ENCODE peak calls at places on chromosomes 1 and 21, in nine cellular contexts. F is ovary; V is HCT116; Y is prostate gland; G is psoas muscle; Z is adrenal gland; N is stomach; T is CD8-positive, alpha-beta T cell; I is H1. J is an unnamed sample.

GRCh38 chr1:248812736-248813425 is 12.8 kb downstream of the SH3BP5L start:
- DNase-seq in F (no peak), V (no peak), Y (no peak), G (no peak), Z (no peak), N (no peak), T (no peak), I (no peak), J (no peak)

GRCh38 chr1:151346769-151347522 is at the start of gene RFX5:
- DNase-seq in F (peak), V (peak), Y (peak), G (peak), Z (peak), N (peak), T (peak), I (peak), J (peak)

GRCh38 chr21:46636181-46636512 is 673 bp downstream of the PRMT2 start:
- DNase-seq in F (no peak), V (no peak), Y (no peak), G (no peak), Z (no peak), N (no peak), T (no peak), I (no peak), J (no peak)

GRCh38 chr1:230976825-230977747 is 1.6 kb downstream of the TTC13 start:
- DNase-seq in F (no peak), V (no peak), Y (no peak), G (no peak), Z (no peak), N (no peak), T (peak), I (no peak), J (no peak)

GRCh38 chr1:147757015-147757990 is 3.1 kb downstream of the GJA5 start:
- DNase-seq in F (no peak), V (no peak), Y (peak), G (no peak), Z (no peak), N (peak), T (no peak), I (no peak), J (no peak)

GRCh38 chr1:77605246-77606026 is 77.0 kb downstream of the ZZZ3 start:
- DNase-seq in F (peak), V (no peak), Y (no peak), G (peak), Z (peak), N (peak), T (no peak), I (no peak), J (no peak)

GRCh38 chr1:245599413-245600174 is 444.8 kb downstream of the KIF26B start:
- DNase-seq in F (no peak), V (no peak), Y (no peak), G (peak), Z (no peak), N (no peak), T (no peak), I (no peak), J (peak)

GRCh38 chr21:39863111-39863510 is 4.1 kb upstream of the PCP4 start:
- DNase-seq in F (no peak), V (no peak), Y (no peak), G (no peak), Z (no peak), N (peak), T (no peak), I (no peak), J (no peak)

GRCh38 chr1:193462629-193463320 is 276.4 kb upstream of the B3GALT2 start:
- DNase-seq in F (no peak), V (no peak), Y (no peak), G (no peak), Z (no peak), N (no peak), T (no peak), I (no peak), J (no peak)

GRCh38 chr1:67347688-67348472 is 40.2 kb downstream of the IL12RB2 start:
- DNase-seq in F (peak), V (peak), Y (peak), G (no peak), Z (peak), N (peak), T (no peak), I (peak), J (no peak)

GRCh38 chr1:40248429-40248828 is 692 bp downstream of the TMCO2 start:
- DNase-seq in F (no peak), V (no peak), Y (no peak), G (no peak), Z (no peak), N (no peak), T (no peak), I (no peak), J (no peak)

GRCh38 chr1:230067441-230067870 is 418 bp downstream of the GALNT2 start:
- DNase-seq in F (peak), V (no peak), Y (peak), G (peak), Z (peak), N (no peak), T (no peak), I (no peak), J (no peak)

GRCh38 chr21:39511102-39511501 is 59.3 kb downstream of the SH3BGR start:
- DNase-seq in F (no peak), V (no peak), Y (no peak), G (no peak), Z (no peak), N (no peak), T (no peak), I (no peak), J (no peak)

GRCh38 chr1:161726631-161727342 is 5.4 kb downstream of the FCRLB start:
- DNase-seq in F (peak), V (peak), Y (peak), G (peak), Z (peak), N (peak), T (peak), I (no peak), J (peak)

GRCh38 chr21:42125571-42126544 is 54.7 kb downstream of the UMODL1 start:
- DNase-seq in F (no peak), V (no peak), Y (no peak), G (no peak), Z (no peak), N (no peak), T (no peak), I (no peak), J (no peak)

GRCh38 chr1:203644661-203645510 is 18.3 kb downstream of the ATP2B4 start:
- DNase-seq in F (no peak), V (no peak), Y (no peak), G (no peak), Z (no peak), N (no peak), T (no peak), I (no peak), J (no peak)

GRCh38 chr1:45230537-45230936 is 24.1 kb upstream of the ZSWIM5 start:
- DNase-seq in F (no peak), V (no peak), Y (peak), G (no peak), Z (no peak), N (peak), T (no peak), I (no peak), J (no peak)

GRCh38 chr1:192580351-192580962 is 4.9 kb downstream of the RGS1 start:
- DNase-seq in F (no peak), V (peak), Y (peak), G (no peak), Z (peak), N (no peak), T (peak), I (no peak), J (no peak)

GRCh38 chr1:153598309-153599172 is 14.4 kb downstream of the S100A16 start:
- DNase-seq in F (no peak), V (no peak), Y (no peak), G (no peak), Z (no peak), N (no peak), T (no peak), I (peak), J (no peak)

GRCh38 chr1:234535208-234535607 is 56.2 kb upstream of the TARBP1 start:
- DNase-seq in F (no peak), V (no peak), Y (no peak), G (no peak), Z (no peak), N (no peak), T (no peak), I (no peak), J (no peak)

GRCh38 chr1:241610056-241610815 is 29.9 kb downstream of the CHML start:
- DNase-seq in F (no peak), V (no peak), Y (peak), G (no peak), Z (no peak), N (peak), T (no peak), I (no peak), J (no peak)

GRCh38 chr1:39620659-39621165 is 18.7 kb downstream of the HEYL start:
- DNase-seq in F (no peak), V (no peak), Y (no peak), G (no peak), Z (no peak), N (no peak), T (no peak), I (no peak), J (no peak)

GRCh38 chr1:6947952-6948351 is 162.7 kb downstream of the CAMTA1 start:
- DNase-seq in F (no peak), V (no peak), Y (no peak), G (no peak), Z (no peak), N (no peak), T (no peak), I (no peak), J (no peak)

DNA sequence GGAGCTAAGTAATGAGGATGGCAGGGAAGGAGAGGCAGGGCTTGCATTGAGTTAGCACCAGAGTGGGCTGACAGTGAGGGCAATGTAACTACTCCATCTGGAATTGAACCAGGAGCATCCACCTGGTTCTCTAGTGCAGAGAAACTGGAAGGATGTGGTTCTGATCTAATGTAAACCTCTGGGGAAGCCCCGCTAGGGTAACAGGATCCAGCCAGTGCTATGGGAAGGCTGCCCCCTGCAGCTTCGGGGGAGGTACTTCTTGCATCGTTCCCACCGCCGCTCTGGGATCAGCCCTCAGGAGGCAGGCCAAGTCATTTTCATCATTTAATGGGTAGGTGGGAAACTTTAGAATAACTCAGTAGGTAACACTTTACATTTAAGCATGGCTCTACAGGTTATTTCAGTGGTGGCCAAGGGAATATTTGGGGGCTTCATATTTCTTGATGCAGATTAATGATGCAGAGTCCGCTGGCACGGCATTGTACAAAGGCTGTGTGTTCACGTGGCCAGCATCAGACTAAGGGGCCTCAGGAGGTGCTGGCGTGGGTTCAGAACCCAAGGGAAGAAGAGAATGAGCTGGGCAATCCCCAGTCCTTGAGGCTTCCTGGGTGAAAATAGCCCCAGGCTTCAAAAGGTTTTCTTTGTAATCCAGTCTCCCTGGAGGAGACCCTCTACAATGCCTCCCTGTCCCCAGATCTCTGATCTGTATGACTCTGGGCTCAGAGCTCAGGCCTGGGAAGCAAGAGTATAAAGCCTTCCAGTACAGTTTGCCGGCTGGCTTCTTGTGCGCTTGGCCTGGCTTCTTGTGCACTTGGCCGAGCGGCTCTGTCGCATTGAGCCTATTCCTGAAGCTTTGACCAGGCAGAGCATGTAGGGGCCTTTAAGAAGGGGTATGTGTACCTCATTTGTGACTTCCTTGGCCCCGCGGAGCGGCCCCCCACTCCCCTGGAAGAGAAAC is 26.4 kb upstream of the KAZN start:
- DNase-seq in F (no peak), V (no peak), Y (no peak), G (no peak), Z (no peak), N (no peak), T (no peak), I (no peak), J (no peak)
- TF ChIP-seq CTCF in F (no peak), V (peak), Y (no peak), G (no peak), Z (no peak), N (no peak), T (no peak), I (peak), J (no peak)

DNA sequence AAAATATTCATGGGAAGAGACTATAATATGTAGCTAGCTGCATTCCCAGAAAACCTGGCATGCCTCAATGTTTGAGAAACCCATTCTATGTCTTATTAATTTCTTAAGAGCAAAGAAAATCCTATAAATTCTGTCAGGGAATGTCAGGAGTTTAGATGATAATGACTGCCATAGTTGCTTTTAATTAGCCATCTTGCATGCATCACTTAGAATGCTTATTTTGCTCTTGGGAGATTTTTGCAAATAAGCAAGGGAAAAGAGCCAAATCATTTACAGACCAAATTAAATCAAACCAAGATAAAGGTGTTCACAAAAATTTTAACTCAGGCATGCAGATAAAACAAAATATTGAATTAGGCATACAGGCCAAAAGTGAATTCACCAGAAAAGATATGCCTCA is 152.8 kb downstream of the FASLG start:
- DNase-seq in F (no peak), V (no peak), Y (no peak), G (no peak), Z (no peak), N (no peak), T (no peak), I (no peak), J (no peak)
- H3K4me3 ChIP-seq in F (no peak), V (no peak), Y (no peak), G (no peak), Z (no peak), N (no peak), T (no peak), I (no peak), J (no peak)

DNA sequence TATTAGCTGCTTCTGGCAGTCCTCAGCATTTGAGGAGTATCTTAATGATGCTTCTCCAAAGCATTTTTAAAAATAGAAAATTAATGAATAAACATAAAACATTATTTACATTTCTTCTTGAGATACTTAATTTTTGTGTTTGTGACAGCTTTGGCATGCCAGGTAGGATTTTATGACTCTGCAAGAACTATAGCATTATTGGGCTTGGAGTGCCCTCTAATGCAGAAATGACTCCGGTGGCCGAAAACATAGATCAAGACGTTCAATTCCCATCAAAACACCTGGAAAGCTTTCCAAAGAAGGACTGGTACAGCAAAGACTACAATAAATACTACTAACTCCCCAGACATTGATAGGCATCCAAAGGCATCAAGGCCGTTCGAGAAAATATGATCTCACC is 366.4 kb upstream of the CXADR start:
- DNase-seq in F (no peak), V (no peak), Y (no peak), G (no peak), Z (no peak), N (no peak), T (no peak), I (no peak), J (no peak)
- TF ChIP-seq CTCF in F (no peak), V (no peak), Y (no peak), G (no peak), Z (no peak), N (no peak), T (no peak), I (no peak), J (no peak)

GRCh38 chr1:190479028-190479427 is 1.4 kb upstream of the BRINP3 start:
- DNase-seq in F (no peak), V (peak), Y (no peak), G (no peak), Z (no peak), N (no peak), T (no peak), I (no peak), J (no peak)
- H3K4me3 ChIP-seq in F (peak), V (peak), Y (peak), G (peak), Z (no peak), N (peak), T (no peak), I (peak), J (peak)

GRCh38 chr1:183885142-183885735 is 80.3 kb downstream of the RGL1 start:
- DNase-seq in F (no peak), V (no peak), Y (no peak), G (no peak), Z (no peak), N (no peak), T (no peak), I (no peak), J (no peak)
- TF ChIP-seq CTCF in F (no peak), V (no peak), Y (no peak), G (no peak), Z (no peak), N (no peak), T (no peak), I (no peak), J (no peak)

DNA sequence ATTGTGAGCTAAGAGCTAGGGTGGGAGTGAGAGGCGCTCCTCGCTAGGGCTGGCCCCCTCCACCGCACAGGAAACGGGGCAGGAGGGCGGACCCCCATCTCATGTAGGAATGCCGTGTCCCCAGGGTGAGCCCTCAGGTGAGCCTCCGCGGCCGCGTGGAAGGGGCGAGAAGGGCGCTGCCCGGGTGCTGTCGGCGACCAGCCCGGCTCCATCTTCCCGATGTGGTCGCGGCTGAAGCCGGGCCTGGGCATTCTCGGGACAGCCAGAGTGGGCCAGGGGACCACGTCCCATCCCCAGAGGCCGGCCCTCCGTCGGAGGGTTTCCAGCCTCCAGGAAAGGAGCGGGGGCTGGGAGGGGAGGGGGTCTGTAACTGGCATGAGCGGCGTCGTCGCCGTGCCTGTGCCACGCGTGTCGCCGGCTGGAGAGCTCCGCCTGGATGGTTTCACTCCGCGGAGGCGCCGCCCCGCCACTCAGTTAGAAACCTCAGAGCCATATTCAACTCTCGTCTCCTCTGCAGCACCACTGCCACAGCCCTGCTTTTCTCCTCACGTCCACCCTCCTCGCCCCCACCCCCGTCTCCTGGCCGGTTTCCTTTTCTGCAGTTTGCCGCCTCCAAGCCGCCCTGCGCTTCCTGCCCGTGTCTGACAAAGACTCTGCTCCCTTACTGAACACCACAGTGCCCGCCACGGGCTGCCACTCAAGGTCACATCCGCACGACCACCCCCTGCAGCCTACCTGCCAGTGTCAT is at the start of gene TMEM269:
- DNase-seq in F (no peak), V (no peak), Y (no peak), G (no peak), Z (peak), N (peak), T (peak), I (no peak), J (no peak)
- H3K4me3 ChIP-seq in F (peak), V (no peak), Y (peak), G (peak), Z (no peak), N (peak), T (peak), I (no peak), J (peak)

GRCh38 chr1:13792429-13792828 is 92.4 kb downstream of the PRDM2 start:
- DNase-seq in F (no peak), V (no peak), Y (no peak), G (no peak), Z (no peak), N (no peak), T (no peak), I (no peak), J (no peak)

GRCh38 chr1:13786541-13786940 is 86.6 kb downstream of the PRDM2 start:
- DNase-seq in F (no peak), V (no peak), Y (no peak), G (no peak), Z (no peak), N (no peak), T (no peak), I (no peak), J (no peak)

GRCh38 chr1:13790290-13791035 is 90.5 kb downstream of the PRDM2 start:
- DNase-seq in F (no peak), V (no peak), Y (no peak), G (no peak), Z (no peak), N (no peak), T (no peak), I (no peak), J (no peak)

GRCh38 chr1:13784971-13785370 is 85.0 kb downstream of the PRDM2 start:
- DNase-seq in F (no peak), V (no peak), Y (no peak), G (no peak), Z (no peak), N (no peak), T (no peak), I (no peak), J (no peak)

GRCh38 chr1:13788795-13789194 is 88.8 kb downstream of the PRDM2 start:
- DNase-seq in F (no peak), V (no peak), Y (no peak), G (no peak), Z (no peak), N (no peak), T (no peak), I (no peak), J (no peak)
- TF ChIP-seq CTCF in F (no peak), V (no peak), Y (no peak), G (no peak), Z (no peak), N (no peak), T (no peak), I (no peak), J (no peak)

GRCh38 chr1:169891539-169891885 is 2.2 kb downstream of the SCYL3 start:
- DNase-seq in F (no peak), V (no peak), Y (no peak), G (no peak), Z (no peak), N (no peak), T (no peak), I (no peak), J (no peak)
- H3K4me3 ChIP-seq in F (no peak), V (peak), Y (peak), G (no peak), Z (no peak), N (no peak), T (peak), I (peak), J (no peak)

GRCh38 chr1:92662048-92662447 is 122.9 kb downstream of the EVI5 start:
- DNase-seq in F (no peak), V (no peak), Y (no peak), G (no peak), Z (no peak), N (no peak), T (no peak), I (no peak), J (no peak)
- TF ChIP-seq CTCF in F (no peak), V (no peak), Y (no peak), G (no peak), Z (no peak), N (no peak), T (no peak), I (no peak), J (no peak)

GRCh38 chr1:178258521-178258920 is 164.6 kb downstream of the RASAL2 start:
- DNase-seq in F (no peak), V (no peak), Y (no peak), G (no peak), Z (no peak), N (no peak), T (no peak), I (no peak), J (no peak)

GRCh38 chr1:178254433-178254832 is 160.5 kb downstream of the RASAL2 start:
- DNase-seq in F (no peak), V (no peak), Y (no peak), G (no peak), Z (no peak), N (no peak), T (no peak), I (no peak), J (no peak)
- H3K4me3 ChIP-seq in F (no peak), V (no peak), Y (no peak), G (no peak), Z (no peak), N (no peak), T (no peak), I (peak), J (no peak)